ENCODE peak calls at places on chromosomes 11 and 22, in ten cellular contexts. One of them, this sample, is unnamed.
A peak's percentile ranks its signal among the peaks of the same experiment; 100 is the strongest.

GRCh38 chr11:134385774-134386565 is 26.1 kb downstream of the B3GAT1 start:
- DNase-seq in kidney glomerular epithelial cell: no peak
- DNase-seq in lower leg skin: no peak
- DNase-seq in left lobe of liver: no peak
- DNase-seq in Right ventricle myocardium superior: no peak
- DNase-seq in AG09319: no peak
- DNase-seq in T-cell: no peak
- DNase-seq in T-helper 1 cell: no peak
- DNase-seq in fibroblast of pulmonary artery: no peak
- DNase-seq in endothelial cell: no peak
- DNase-seq in this sample: no peak

GRCh38 chr11:110124605-110125004 is 31.4 kb downstream of the ZC3H12C start:
- DNase-seq in Right ventricle myocardium superior: no peak
- DNase-seq in left lobe of liver: no peak
- DNase-seq in endothelial cell: no peak
- DNase-seq in T-helper 1 cell: no peak
- DNase-seq in T-cell: no peak
- DNase-seq in kidney glomerular epithelial cell: no peak
- DNase-seq in AG09319: no peak
- DNase-seq in lower leg skin: no peak
- DNase-seq in fibroblast of pulmonary artery: no peak
- DNase-seq in this sample: no peak

GRCh38 chr22:30202531-30203006 is 44.0 kb downstream of the LIF start:
- DNase-seq in Right ventricle myocardium superior: no peak
- DNase-seq in T-cell: no peak
- DNase-seq in T-helper 1 cell: no peak
- DNase-seq in lower leg skin: peak; percentile 87
- DNase-seq in AG09319: peak; percentile 72
- DNase-seq in left lobe of liver: no peak
- DNase-seq in fibroblast of pulmonary artery: peak; percentile 61
- DNase-seq in kidney glomerular epithelial cell: no peak
- DNase-seq in endothelial cell: no peak
- DNase-seq in this sample: no peak

GRCh38 chr11:67120881-67121710 is 2.0 kb downstream of the KDM2A start:
- DNase-seq in endothelial cell: no peak
- DNase-seq in fibroblast of pulmonary artery: peak; percentile 44
- DNase-seq in AG09319: no peak
- DNase-seq in left lobe of liver: no peak
- DNase-seq in T-cell: no peak
- DNase-seq in lower leg skin: peak; percentile 78
- DNase-seq in T-helper 1 cell: peak; percentile 37
- DNase-seq in Right ventricle myocardium superior: no peak
- DNase-seq in kidney glomerular epithelial cell: no peak
- DNase-seq in this sample: no peak

GRCh38 chr11:36356201-36356600 is 60.1 kb downstream of the PRR5L start:
- DNase-seq in T-cell: no peak
- DNase-seq in fibroblast of pulmonary artery: peak; percentile 23
- DNase-seq in AG09319: no peak
- DNase-seq in Right ventricle myocardium superior: no peak
- DNase-seq in lower leg skin: no peak
- DNase-seq in endothelial cell: no peak
- DNase-seq in left lobe of liver: no peak
- DNase-seq in kidney glomerular epithelial cell: no peak
- DNase-seq in T-helper 1 cell: no peak
- DNase-seq in this sample: no peak

GRCh38 chr11:47466701-47467250 is 17.8 kb upstream of the RAPSN start:
- DNase-seq in lower leg skin: no peak
- DNase-seq in left lobe of liver: peak; percentile 76
- DNase-seq in kidney glomerular epithelial cell: no peak
- DNase-seq in T-helper 1 cell: no peak
- DNase-seq in T-cell: no peak
- DNase-seq in Right ventricle myocardium superior: peak; percentile 64
- DNase-seq in endothelial cell: peak; percentile 26
- DNase-seq in AG09319: no peak
- DNase-seq in fibroblast of pulmonary artery: peak; percentile 72
- DNase-seq in this sample: no peak

GRCh38 chr11:121241300-121242176 is 51.0 kb upstream of the SC5D start:
- DNase-seq in AG09319: no peak
- DNase-seq in Right ventricle myocardium superior: no peak
- DNase-seq in kidney glomerular epithelial cell: no peak
- DNase-seq in left lobe of liver: no peak
- DNase-seq in lower leg skin: no peak
- DNase-seq in endothelial cell: no peak
- DNase-seq in fibroblast of pulmonary artery: no peak
- DNase-seq in T-helper 1 cell: no peak
- DNase-seq in T-cell: no peak
- DNase-seq in this sample: no peak

GRCh38 chr11:1271002-1271401 is 38.4 kb downstream of the TOLLIP start:
- DNase-seq in AG09319: no peak
- DNase-seq in endothelial cell: no peak
- DNase-seq in lower leg skin: no peak
- DNase-seq in T-cell: no peak
- DNase-seq in T-helper 1 cell: no peak
- DNase-seq in left lobe of liver: no peak
- DNase-seq in fibroblast of pulmonary artery: no peak
- DNase-seq in kidney glomerular epithelial cell: no peak
- DNase-seq in Right ventricle myocardium superior: peak; percentile 17
- DNase-seq in this sample: no peak

GRCh38 chr22:42376721-42377177 is 55.5 kb downstream of the NFAM1 start:
- DNase-seq in T-helper 1 cell: no peak
- DNase-seq in endothelial cell: no peak
- DNase-seq in AG09319: peak; percentile 75
- DNase-seq in kidney glomerular epithelial cell: no peak
- DNase-seq in fibroblast of pulmonary artery: peak; percentile 24
- DNase-seq in Right ventricle myocardium superior: peak; percentile 91
- DNase-seq in lower leg skin: peak; percentile 96
- DNase-seq in T-cell: no peak
- DNase-seq in left lobe of liver: no peak
- DNase-seq in this sample: no peak

This sample was measured in effector CD4-positive, alpha-beta T cell.